ENCODE peak calls at places on chromosomes 11 and 22, in seven cellular contexts. One of them, this sample, is unnamed.

GRCh38 chr11:44615913-44616806 is 50.7 kb downstream of the CD82 start:
- DNase-seq in GM12878: no peak
- DNase-seq in K562: no peak
- DNase-seq in HCT116: no peak
- DNase-seq in H1: no peak
- DNase-seq in HepG2: no peak
- DNase-seq in SK-N-SH: no peak
- DNase-seq in this sample: no peak

GRCh38 chr11:4467043-4467442 is 15.4 kb upstream of the OR52K1 start:
- DNase-seq in GM12878: peak; percentile 8
- DNase-seq in K562: no peak
- DNase-seq in HCT116: no peak
- DNase-seq in H1: no peak
- DNase-seq in HepG2: no peak
- DNase-seq in SK-N-SH: no peak
- DNase-seq in this sample: no peak

GRCh38 chr11:46977940-46978595 is 41.5 kb downstream of the CSTPP1 start:
- DNase-seq in GM12878: no peak
- DNase-seq in K562: no peak
- DNase-seq in HCT116: no peak
- DNase-seq in H1: no peak
- DNase-seq in HepG2: peak; percentile 64
- DNase-seq in SK-N-SH: no peak
- DNase-seq in this sample: no peak

GRCh38 chr11:87851234-87851633 is 324.0 kb downstream of the RAB38 start:
- DNase-seq in GM12878: no peak
- DNase-seq in K562: no peak
- DNase-seq in HCT116: no peak
- DNase-seq in H1: no peak
- DNase-seq in HepG2: no peak
- DNase-seq in SK-N-SH: no peak
- DNase-seq in this sample: no peak

GRCh38 chr22:23294221-23294620 is 113.9 kb downstream of the BCR start:
- DNase-seq in GM12878: no peak
- DNase-seq in K562: no peak
- DNase-seq in HCT116: no peak
- DNase-seq in H1: no peak
- DNase-seq in HepG2: no peak
- DNase-seq in SK-N-SH: no peak
- DNase-seq in this sample: no peak

GRCh38 chr11:795638-796564 is 2.2 kb downstream of the SLC25A22 start:
- DNase-seq in GM12878: no peak
- DNase-seq in K562: peak; percentile 67
- DNase-seq in HCT116: no peak
- DNase-seq in H1: no peak
- DNase-seq in HepG2: peak; percentile 79
- DNase-seq in SK-N-SH: peak; percentile 84
- DNase-seq in this sample: no peak

GRCh38 chr11:129738242-129738641 is 77.4 kb upstream of the TMEM45B start:
- DNase-seq in GM12878: no peak
- DNase-seq in K562: no peak
- DNase-seq in HCT116: no peak
- DNase-seq in H1: no peak
- DNase-seq in HepG2: no peak
- DNase-seq in SK-N-SH: no peak
- DNase-seq in this sample: no peak

GRCh38 chr11:71364176-71364671 is 84.0 kb downstream of the DHCR7 start:
- DNase-seq in GM12878: no peak
- DNase-seq in K562: no peak
- DNase-seq in HCT116: no peak
- DNase-seq in H1: no peak
- DNase-seq in HepG2: no peak
- DNase-seq in SK-N-SH: no peak
- DNase-seq in this sample: no peak

GRCh38 chr22:39579909-39580571 is 9.5 kb downstream of the CACNA1I start:
- DNase-seq in GM12878: no peak
- DNase-seq in K562: no peak
- DNase-seq in HCT116: no peak
- DNase-seq in H1: no peak
- DNase-seq in HepG2: no peak
- DNase-seq in SK-N-SH: no peak
- DNase-seq in this sample: no peak

GRCh38 chr11:94028436-94028835 is 7.3 kb downstream of the HEPHL1 start:
- DNase-seq in GM12878: no peak
- DNase-seq in K562: no peak
- DNase-seq in HCT116: no peak
- DNase-seq in H1: no peak
- DNase-seq in HepG2: no peak
- DNase-seq in SK-N-SH: no peak
- DNase-seq in this sample: no peak

GRCh38 chr22:33418483-33418882 is 360.3 kb upstream of the SYN3 start:
- DNase-seq in GM12878: no peak
- DNase-seq in K562: no peak
- DNase-seq in HCT116: no peak
- DNase-seq in H1: no peak
- DNase-seq in HepG2: no peak
- DNase-seq in SK-N-SH: no peak
- DNase-seq in this sample: no peak

GRCh38 chr11:16097543-16097942 is 258.8 kb downstream of the SOX6 start:
- DNase-seq in GM12878: no peak
- DNase-seq in K562: no peak
- DNase-seq in HCT116: no peak
- DNase-seq in H1: no peak
- DNase-seq in HepG2: no peak
- DNase-seq in SK-N-SH: no peak
- DNase-seq in this sample: no peak

GRCh38 chr22:27554841-27555456 is 246.6 kb downstream of the MN1 start:
- DNase-seq in GM12878: no peak
- DNase-seq in K562: no peak
- DNase-seq in HCT116: no peak
- DNase-seq in H1: no peak
- DNase-seq in HepG2: no peak
- DNase-seq in SK-N-SH: no peak
- DNase-seq in this sample: no peak

GRCh38 chr11:112958670-112959069 is 2.5 kb upstream of the NCAM1 start:
- DNase-seq in GM12878: no peak
- DNase-seq in K562: no peak
- DNase-seq in HCT116: no peak
- DNase-seq in H1: no peak
- DNase-seq in HepG2: no peak
- DNase-seq in SK-N-SH: no peak
- DNase-seq in this sample: no peak

GRCh38 chr11:120527111-120527748 is 15.7 kb downstream of the GRIK4 start:
- DNase-seq in GM12878: no peak
- DNase-seq in K562: no peak
- DNase-seq in HCT116: no peak
- DNase-seq in H1: peak; percentile 84
- DNase-seq in HepG2: no peak
- DNase-seq in SK-N-SH: peak; percentile 90
- DNase-seq in this sample: no peak

GRCh38 chr11:2562897-2563215 is 118.0 kb downstream of the KCNQ1 start:
- DNase-seq in GM12878: no peak
- DNase-seq in K562: no peak
- DNase-seq in HCT116: no peak
- DNase-seq in H1: no peak
- DNase-seq in HepG2: no peak
- DNase-seq in SK-N-SH: no peak
- DNase-seq in this sample: no peak
- H3K4me1 ChIP-seq in GM12878: no peaks in the 10 kb centered on the region
- H3K4me1 ChIP-seq in K562: peaks cover 47% of the 10 kb centered on the region
- H3K4me1 ChIP-seq in HCT116: no peaks in the 10 kb centered on the region
- H3K4me1 ChIP-seq in H1: no peaks in the 10 kb centered on the region
- H3K4me1 ChIP-seq in HepG2: peaks cover 69% of the 10 kb centered on the region
- H3K4me1 ChIP-seq in SK-N-SH: peaks cover 5% of the 10 kb centered on the region
- H3K4me1 ChIP-seq in this sample: no peaks in the 10 kb centered on the region

DNA sequence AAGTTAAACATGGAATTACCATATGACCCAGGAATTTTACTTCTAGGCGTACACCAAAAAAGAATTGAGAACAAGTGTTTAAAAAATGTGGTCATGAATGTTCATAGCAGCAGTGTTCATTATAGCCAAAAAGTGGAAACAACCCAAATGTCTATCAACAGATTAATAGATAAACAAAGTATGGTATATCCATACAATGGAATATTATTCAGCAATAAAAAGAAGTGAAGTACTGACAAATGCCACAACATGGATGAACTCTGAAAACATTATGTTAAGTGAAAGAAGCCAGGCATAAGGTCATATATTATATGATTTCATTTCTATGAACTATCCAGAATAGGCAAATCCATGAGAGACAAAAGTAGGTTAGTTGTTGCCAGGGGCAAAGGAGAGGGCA is 141.7 kb upstream of the NAV2 start:
- DNase-seq in GM12878: no peak
- DNase-seq in K562: no peak
- DNase-seq in HCT116: no peak
- DNase-seq in H1: no peak
- DNase-seq in HepG2: no peak
- DNase-seq in SK-N-SH: no peak
- DNase-seq in this sample: no peak
- TF ChIP-seq POLR2AphosphoS5 in GM12878: no peak
- TF ChIP-seq POLR2AphosphoS5 in K562: no peak
- TF ChIP-seq POLR2AphosphoS5 in HCT116: no peak
- TF ChIP-seq POLR2AphosphoS5 in H1: no peak
- TF ChIP-seq POLR2AphosphoS5 in HepG2: no peak
- TF ChIP-seq POLR2AphosphoS5 in SK-N-SH: no peak
- TF ChIP-seq POLR2AphosphoS5 in this sample: no peak

GRCh38 chr11:124823512-124824376 is 23.5 kb upstream of the MSANTD2 start:
- DNase-seq in GM12878: no peak
- DNase-seq in K562: no peak
- DNase-seq in HCT116: no peak
- DNase-seq in H1: no peak
- DNase-seq in HepG2: no peak
- DNase-seq in SK-N-SH: no peak
- DNase-seq in this sample: no peak
- TF ChIP-seq SIN3A in GM12878: no peak
- TF ChIP-seq SIN3A in K562: no peak
- TF ChIP-seq SIN3A in HCT116: no peak
- TF ChIP-seq SIN3A in H1: no peak
- TF ChIP-seq SIN3A in HepG2: no peak
- TF ChIP-seq SIN3A in SK-N-SH: no peak
- TF ChIP-seq SIN3A in this sample: no peak

GRCh38 chr11:134231958-134232674 is 7.6 kb downstream of the VPS26B start:
- DNase-seq in GM12878: no peak
- DNase-seq in K562: no peak
- DNase-seq in HCT116: no peak
- DNase-seq in H1: no peak
- DNase-seq in HepG2: no peak
- DNase-seq in SK-N-SH: peak; percentile 68
- DNase-seq in this sample: no peak

GRCh38 chr11:134235399-134235798 is 10.9 kb downstream of the VPS26B start:
- DNase-seq in GM12878: no peak
- DNase-seq in K562: no peak
- DNase-seq in HCT116: no peak
- DNase-seq in H1: no peak
- DNase-seq in HepG2: peak; percentile 41
- DNase-seq in SK-N-SH: no peak
- DNase-seq in this sample: no peak

GRCh38 chr11:134230339-134230738 is 5.9 kb downstream of the VPS26B start:
- DNase-seq in GM12878: no peak
- DNase-seq in K562: no peak
- DNase-seq in HCT116: no peak
- DNase-seq in H1: no peak
- DNase-seq in HepG2: no peak
- DNase-seq in SK-N-SH: no peak
- DNase-seq in this sample: no peak

GRCh38 chr11:134236834-134237556 is 12.5 kb downstream of the VPS26B start:
- DNase-seq in GM12878: no peak
- DNase-seq in K562: no peak
- DNase-seq in HCT116: no peak
- DNase-seq in H1: no peak
- DNase-seq in HepG2: no peak
- DNase-seq in SK-N-SH: peak; percentile 49
- DNase-seq in this sample: no peak

DNA sequence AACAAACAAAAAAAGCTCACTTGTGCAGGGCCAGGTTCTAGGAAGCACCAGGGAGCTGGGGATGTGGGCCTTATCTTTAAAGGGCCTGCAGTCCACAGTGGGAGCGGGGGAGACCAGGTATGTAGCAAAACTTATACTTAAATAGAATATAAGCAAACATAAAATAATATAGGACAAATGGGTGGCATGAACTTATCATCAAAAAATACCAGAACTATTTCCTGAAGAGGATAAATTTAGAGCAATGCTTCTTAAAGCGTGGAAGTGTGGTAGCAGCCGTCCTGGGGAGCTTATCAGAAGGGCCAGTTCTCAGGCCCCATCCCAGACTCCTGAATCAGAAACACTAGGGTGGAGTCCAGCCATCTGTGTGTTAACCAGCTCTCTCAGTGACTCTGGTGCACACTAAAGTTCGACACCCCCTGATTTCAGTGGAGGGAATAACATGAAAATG is 9.3 kb downstream of the VPS26B start:
- DNase-seq in GM12878: no peak
- DNase-seq in K562: peak; percentile 72
- DNase-seq in HCT116: no peak
- DNase-seq in H1: no peak
- DNase-seq in HepG2: no peak
- DNase-seq in SK-N-SH: no peak
- DNase-seq in this sample: no peak
- H3K4me1 ChIP-seq in GM12878: peaks cover 17% of the 10 kb centered on the region
- H3K4me1 ChIP-seq in K562: peaks cover 22% of the 10 kb centered on the region
- H3K4me1 ChIP-seq in HCT116: no peaks in the 10 kb centered on the region
- H3K4me1 ChIP-seq in H1: no peaks in the 10 kb centered on the region
- H3K4me1 ChIP-seq in HepG2: peaks cover 26% of the 10 kb centered on the region
- H3K4me1 ChIP-seq in SK-N-SH: peaks cover 55% of the 10 kb centered on the region
- H3K4me1 ChIP-seq in this sample: peaks cover 5% of the 10 kb centered on the region

DNA sequence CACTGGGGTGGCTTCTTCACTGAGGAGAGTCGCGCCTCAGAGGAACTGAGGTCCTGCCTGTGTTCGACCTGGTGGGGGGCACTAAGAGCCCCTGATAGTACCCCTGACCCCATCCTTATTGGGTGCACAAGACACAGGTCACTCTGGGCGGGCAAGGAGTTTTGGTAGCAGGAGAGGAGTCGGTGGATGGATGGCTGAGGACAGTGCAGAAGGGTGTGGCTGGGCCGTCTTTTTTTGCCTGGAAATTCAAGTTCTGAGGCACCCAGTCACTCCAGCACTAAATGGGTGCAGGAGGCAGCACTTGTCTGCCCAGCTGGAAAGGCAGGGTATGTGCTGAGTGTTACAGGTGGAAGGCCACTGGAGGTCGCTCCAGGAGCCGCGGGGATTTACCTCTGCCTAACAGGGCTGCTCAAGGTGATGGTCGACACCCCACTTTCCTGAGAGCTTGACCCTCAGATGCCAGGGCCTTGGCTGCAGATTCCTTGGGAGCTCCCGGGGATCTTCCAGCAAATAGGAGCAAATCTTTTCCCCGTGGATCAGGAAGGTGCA is 960 bp downstream of the TSSC4 start:
- DNase-seq in GM12878: no peak
- DNase-seq in K562: no peak
- DNase-seq in HCT116: no peak
- DNase-seq in H1: no peak
- DNase-seq in HepG2: peak; percentile 25
- DNase-seq in SK-N-SH: no peak
- DNase-seq in this sample: no peak
- TF ChIP-seq POLR2AphosphoS5 in GM12878: no peak
- TF ChIP-seq POLR2AphosphoS5 in K562: no peak
- TF ChIP-seq POLR2AphosphoS5 in HCT116: no peak
- TF ChIP-seq POLR2AphosphoS5 in H1: peak; percentile 23
- TF ChIP-seq POLR2AphosphoS5 in HepG2: no peak
- TF ChIP-seq POLR2AphosphoS5 in SK-N-SH: no peak
- TF ChIP-seq POLR2AphosphoS5 in this sample: no peak

This sample was measured in Panc1.